ENCODE peak calls at places on chromosomes 7 and 10, in nine cellular contexts. A is adrenal gland, S is kidney epithelial cell, W is heart right ventricle, R is astrocyte of the spinal cord, T is pancreas, P is right lobe of liver, F is transverse colon, E is SJSA1. I is an unnamed sample.
A peak's percentile ranks its signal among the peaks of the same experiment; 100 is the strongest.

GRCh38 chr10:26994743-26995142 is 105.6 kb downstream of the ANKRD26 start:
- DNase-seq in A (no peak), S (no peak), W (no peak), R (no peak), T (no peak), P (no peak), F (no peak), E (no peak), I (no peak)

GRCh38 chr7:134773164-134773563 is 6.3 kb upstream of the CALD1 start:
- DNase-seq in A (no peak), S (no peak), W (no peak), R (no peak), T (no peak), P (no peak), F (no peak), E (no peak), I (no peak)

GRCh38 chr10:52368725-52369124 is 54.6 kb downstream of the DKK1 start:
- DNase-seq in A (no peak), S (no peak), W (no peak), R (no peak), T (no peak), P (no peak), F (no peak), E (no peak), I (no peak)

GRCh38 chr10:62019685-62020361 is 118.3 kb downstream of the ARID5B start:
- DNase-seq in A (no peak), S (no peak), W (no peak), R (no peak), T (no peak), P (no peak), F (no peak), E (no peak), I (no peak)

GRCh38 chr10:13891542-13892431 is 305.0 kb downstream of the PRPF18 start:
- DNase-seq in A (no peak), S (no peak), W (no peak), R (no peak), T (no peak), P (no peak), F (no peak), E (no peak), I (peak; percentile 48)

GRCh38 chr7:154690411-154690810 is 312.5 kb downstream of the PAXIP1 start:
- DNase-seq in A (no peak), S (no peak), W (no peak), R (no peak), T (no peak), P (no peak), F (no peak), E (no peak), I (no peak)

GRCh38 chr7:35894721-35895120 is 93.9 kb downstream of the SEPTIN7 start:
- DNase-seq in A (no peak), S (no peak), W (no peak), R (no peak), T (no peak), P (no peak), F (no peak), E (no peak), I (no peak)

GRCh38 chr10:84375011-84375410 is 46.6 kb downstream of the CCSER2 start:
- DNase-seq in A (peak; percentile 43), S (no peak), W (peak; percentile 43), R (peak; percentile 73), T (no peak), P (no peak), F (no peak), E (no peak), I (peak; percentile 73)

GRCh38 chr10:89785095-89785494 is 83.7 kb downstream of the KIF20B start:
- DNase-seq in A (no peak), S (no peak), W (no peak), R (no peak), T (no peak), P (no peak), F (no peak), E (no peak), I (no peak)

GRCh38 chr7:148255333-148255732 is 335.2 kb upstream of the C7orf33 start:
- DNase-seq in A (no peak), S (no peak), W (no peak), R (peak; percentile 5), T (no peak), P (no peak), F (no peak), E (no peak), I (no peak)

GRCh38 chr10:53601260-53601875 is 828.8 kb upstream of the MBL2 start:
- DNase-seq in A (no peak), S (no peak), W (no peak), R (peak; percentile 40), T (no peak), P (no peak), F (no peak), E (no peak), I (peak; percentile 75)

GRCh38 chr7:47502240-47502877 is 79.6 kb downstream of the TNS3 start:
- DNase-seq in A (no peak), S (no peak), W (no peak), R (peak; percentile 65), T (no peak), P (no peak), F (peak; percentile 77), E (no peak), I (no peak)

DNA sequence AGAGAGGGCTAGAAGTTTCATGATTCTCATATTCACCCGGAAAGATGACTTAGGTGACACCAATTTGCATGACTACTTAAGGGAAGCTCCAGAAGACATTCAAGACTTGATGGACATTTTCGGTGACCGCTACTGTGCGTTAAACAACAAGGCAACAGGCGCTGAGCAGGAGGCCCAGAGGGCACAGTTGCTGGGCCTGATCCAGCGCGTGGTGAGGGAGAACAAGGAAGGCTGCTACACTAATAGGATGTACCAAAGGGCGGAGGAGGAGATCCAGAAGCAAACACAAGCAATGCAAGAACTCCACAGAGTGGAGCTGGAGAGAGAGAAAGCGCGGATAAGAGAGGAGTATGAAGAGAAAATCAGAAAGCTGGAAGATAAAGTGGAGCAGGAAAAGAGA is 5.3 kb downstream of the GIMAP4 start:
- DNase-seq in A (no peak), S (no peak), W (no peak), R (no peak), T (no peak), P (no peak), F (no peak), E (no peak), I (no peak)
- H3K4me3 ChIP-seq in A (no peak overlapping the region), S (no peak overlapping the region), W (no peak overlapping the region), R (no peak overlapping the region), T (no peak overlapping the region), P (no peak overlapping the region), F (no peak overlapping the region), E (no peak overlapping the region), I (no peak overlapping the region)

DNA sequence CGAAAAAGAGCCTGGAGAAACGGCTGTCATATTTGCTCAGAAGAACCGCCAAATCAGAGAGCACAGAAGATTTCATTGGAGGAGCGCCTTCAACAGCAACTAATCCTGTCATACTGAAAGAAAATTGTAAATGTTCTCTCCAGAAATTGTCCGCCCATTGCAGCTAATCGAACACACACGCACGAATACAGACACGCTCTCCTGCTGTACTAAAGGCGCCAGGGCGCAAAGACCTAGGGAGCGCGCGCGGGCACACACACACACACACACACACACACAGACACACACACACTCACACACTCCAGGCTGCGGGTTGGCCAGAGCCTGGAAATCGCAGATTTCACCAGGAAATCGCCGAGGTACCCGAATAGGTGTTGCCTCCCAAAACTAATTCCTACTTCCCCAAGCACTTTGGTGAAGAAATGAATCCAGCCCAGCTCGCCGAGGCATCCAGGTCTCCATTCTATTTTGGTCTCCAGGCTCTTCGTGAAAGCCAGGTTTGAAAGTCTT is at the start of gene CHRM2:
- DNase-seq in A (no peak), S (no peak), W (no peak), R (peak; percentile 62), T (no peak), P (no peak), F (no peak), E (no peak), I (no peak)
- H3K4me3 ChIP-seq in A (no peak within 1 kb of the TSS), S (no peak within 1 kb of the TSS), W (peak within 1 kb of the TSS; percentile 65), R (peak within 1 kb of the TSS; percentile 58), T (no peak within 1 kb of the TSS), P (no peak within 1 kb of the TSS), F (peak within 1 kb of the TSS; percentile 33), E (peak within 1 kb of the TSS; percentile 29), I (peak within 1 kb of the TSS; percentile 44)

GRCh38 chr7:140231779-140232491 is 55.2 kb upstream of the KDM7A start:
- DNase-seq in A (no peak), S (no peak), W (no peak), R (no peak), T (no peak), P (no peak), F (peak; percentile 69), E (no peak), I (no peak)
- H3K4me3 ChIP-seq in A (no peak overlapping the region), S (no peak overlapping the region), W (peak overlapping the region; percentile 67), R (no peak overlapping the region), T (no peak overlapping the region), P (peak overlapping the region; percentile 41), F (peak overlapping the region; percentile 47), E (no peak overlapping the region), I (peak overlapping the region; percentile 64)

GRCh38 chr7:86966920-86967319 is 92.5 kb downstream of the ELAPOR2 start:
- DNase-seq in A (no peak), S (no peak), W (no peak), R (no peak), T (no peak), P (no peak), F (no peak), E (no peak), I (no peak)

GRCh38 chr7:86969865-86970264 is 89.6 kb downstream of the ELAPOR2 start:
- DNase-seq in A (no peak), S (no peak), W (no peak), R (no peak), T (no peak), P (no peak), F (no peak), E (no peak), I (no peak)

GRCh38 chr7:86970986-86971385 is 88.5 kb downstream of the ELAPOR2 start:
- DNase-seq in A (no peak), S (no peak), W (no peak), R (no peak), T (no peak), P (no peak), F (no peak), E (no peak), I (no peak)

GRCh38 chr7:86970547-86970946 is 88.9 kb downstream of the ELAPOR2 start:
- DNase-seq in A (no peak), S (no peak), W (no peak), R (no peak), T (no peak), P (no peak), F (no peak), E (no peak), I (no peak)

DNA sequence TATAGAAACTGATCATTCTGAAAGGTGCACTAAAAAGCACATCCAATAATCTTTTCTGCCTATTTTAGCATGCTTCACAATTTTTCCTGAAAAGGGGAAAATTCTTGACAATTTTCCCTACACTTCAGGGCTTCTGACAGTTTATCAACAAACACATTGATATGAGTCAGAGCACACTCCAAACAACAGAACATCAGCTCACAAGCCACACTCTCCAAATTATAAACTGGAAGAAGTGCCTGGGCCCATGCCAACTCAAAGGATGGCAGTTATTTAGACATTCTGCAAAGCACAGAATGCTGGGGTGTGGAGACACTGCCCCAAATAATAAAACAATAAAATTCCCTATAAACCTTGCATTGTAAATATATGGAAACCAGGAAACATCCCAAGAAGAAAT is 90.8 kb downstream of the ELAPOR2 start:
- DNase-seq in A (no peak), S (no peak), W (no peak), R (no peak), T (no peak), P (no peak), F (peak; percentile 88), E (no peak), I (no peak)
- H3K4me3 ChIP-seq in A (no peak overlapping the region), S (no peak overlapping the region), W (no peak overlapping the region), R (no peak overlapping the region), T (no peak overlapping the region), P (no peak overlapping the region), F (no peak overlapping the region), E (no peak overlapping the region), I (no peak overlapping the region)

I was measured in hepatocyte.